ENCODE peak calls at places on chromosomes 5 and 9, in four cellular contexts. U is activated naive CD8-positive, alpha-beta T cell treated with anti-CD3 and anti-CD28 coated beads for 36 hours; V is dorsolateral prefrontal cortex; L is keratinocyte. F is an unnamed sample.

GRCh38 chr9:3401556-3401955 is 124.2 kb downstream of the RFX3 start:
- DNase-seq in U (no peak), L (no peak), V (no peak), F (no peak)

GRCh38 chr5:85921590-85921989 is 696.2 kb upstream of the COX7C start:
- DNase-seq in U (no peak), L (no peak), V (no peak), F (no peak)

GRCh38 chr9:136545065-136545965 is 533 bp downstream of the NOTCH1 start:
- DNase-seq in V (no peak), U (peak; percentile 72), L (no peak), F (no peak)

GRCh38 chr5:131794596-131794995 is 2.2 kb downstream of the FNIP1 start:
- DNase-seq in V (no peak), U (no peak), L (no peak), F (no peak)

GRCh38 chr9:3181049-3181953 is 337.4 kb upstream of the PUM3 start:
- DNase-seq in V (peak; percentile 67), L (peak; percentile 1), U (peak; percentile 58), F (no peak)

GRCh38 chr5:163379298-163380155 is 57.9 kb upstream of the CCNG1 start:
- DNase-seq in V (no peak), L (no peak), U (no peak), F (no peak)

GRCh38 chr5:160064979-160065619 is 54.2 kb downstream of the PWWP2A start:
- DNase-seq in L (peak; percentile 42), V (no peak), U (no peak), F (no peak)

GRCh38 chr5:64680289-64680688 is 10.0 kb upstream of the SHISAL2B start:
- DNase-seq in V (no peak), U (no peak), L (no peak), F (no peak)

GRCh38 chr5:172043822-172044221 is 37.4 kb upstream of the FBXW11 start:
- DNase-seq in L (no peak), V (no peak), U (no peak), F (no peak)

GRCh38 chr9:137214620-137215019 is 7.4 kb downstream of the RNF208 start:
- DNase-seq in V (no peak), L (no peak), U (no peak), F (no peak)

GRCh38 chr9:89912605-89912953 is 307.8 kb downstream of the GADD45G start:
- DNase-seq in V (no peak), U (no peak), L (no peak), F (no peak)

GRCh38 chr5:44089419-44090125 is 299.6 kb downstream of the FGF10 start:
- DNase-seq in L (no peak), U (no peak), V (no peak), F (no peak)

GRCh38 chr5:80092521-80093107 is 57.5 kb downstream of the THBS4 start:
- DNase-seq in V (no peak), L (no peak), U (no peak), F (no peak)

GRCh38 chr5:140112685-140113179 is 1.2 kb upstream of the PURA start:
- DNase-seq in L (no peak), U (no peak), V (peak; percentile 33), F (no peak)

GRCh38 chr9:34049630-34050384 is 1.1 kb upstream of the UBAP2 start:
- DNase-seq in V (no peak), L (no peak), U (no peak), F (no peak)

GRCh38 chr5:1409386-1410110 is 35.7 kb downstream of the SLC6A3 start:
- DNase-seq in L (no peak), V (no peak), U (peak; percentile 10), F (no peak)

GRCh38 chr5:180168758-180169157 is 40.3 kb downstream of the RASGEF1C start:
- DNase-seq in V (no peak), U (no peak), L (no peak), F (no peak)

GRCh38 chr5:117486291-117486690 is 911.7 kb upstream of the SEMA6A start:
- DNase-seq in L (no peak), V (no peak), U (no peak), F (no peak)

GRCh38 chr9:137134191-137134590 is 4.8 kb upstream of the GRIN1 start:
- DNase-seq in U (no peak), V (no peak), L (no peak), F (no peak)

GRCh38 chr9:73951147-73951546 is 546.0 kb upstream of the RORB start:
- DNase-seq in L (no peak), V (no peak), U (no peak), F (no peak)

GRCh38 chr5:179162351-179163235 is 102.4 kb downstream of the ZNF354C start:
- DNase-seq in V (no peak), U (no peak), L (no peak), F (no peak)